ENCODE peak calls at places on chromosomes 16 and 17, in five cellular contexts. O is NCI-H1092 treated with DMSO at 0.1 percent for 48 hours, W is 8988T, Q is Kasumi-1, K is HCEC 1CT. H is an unnamed sample.

GRCh38 chr16:86496262-86496928 is 13.9 kb upstream of the FOXF1 start:
- DNase-seq in O (no peak), W (no peak), Q (no peak), K (no peak), H (no peak)

GRCh38 chr16:70649300-70649699 is 2.9 kb downstream of the IL34 start:
- DNase-seq in O (no peak), W (no peak), Q (no peak), K (no peak), H (no peak)

GRCh38 chr17:34913001-34913400 is 48.3 kb downstream of the CCT6B start:
- DNase-seq in O (no peak), W (no peak), Q (no peak), K (no peak), H (no peak)

GRCh38 chr17:49363251-49363650 is 1.2 kb upstream of the ZNF652 start:
- DNase-seq in O (no peak), W (no peak), Q (no peak), K (no peak), H (no peak)

GRCh38 chr17:72639711-72640110 is 452.8 kb downstream of the SLC39A11 start:
- DNase-seq in O (no peak), W (no peak), Q (no peak), K (no peak), H (no peak)

GRCh38 chr17:3986939-3987335 is 22.7 kb upstream of the ATP2A3 start:
- DNase-seq in O (no peak), W (no peak), Q (no peak), K (no peak), H (no peak)

GRCh38 chr17:823501-823902 is 41.3 kb downstream of the MRM3 start:
- DNase-seq in O (no peak), W (no peak), Q (no peak), K (no peak), H (no peak)

GRCh38 chr17:21034350-21035235 is 8.2 kb downstream of the USP22 start:
- DNase-seq in O (no peak), W (no peak), Q (no peak), K (peak), H (no peak)

GRCh38 chr16:57893559-57894389 is 77.2 kb downstream of the CNGB1 start:
- DNase-seq in O (no peak), W (peak), Q (peak), K (peak), H (peak)

GRCh38 chr17:19753661-19754463 is 5.8 kb upstream of the ALDH3A1 start:
- DNase-seq in O (peak), W (peak), Q (no peak), K (no peak), H (no peak)

GRCh38 chr17:60231234-60231633 is 81.5 kb downstream of the CA4 start:
- DNase-seq in O (peak), W (no peak), Q (peak), K (peak), H (no peak)

GRCh38 chr17:83013779-83014117 is 65.7 kb upstream of the METRNL start:
- DNase-seq in O (no peak), W (no peak), Q (no peak), K (no peak), H (no peak)

GRCh38 chr17:42660692-42661345 is 1.7 kb downstream of the TUBG2 start:
- DNase-seq in O (no peak), W (no peak), Q (no peak), K (peak), H (no peak)

GRCh38 chr17:81859906-81860755 is at the start of gene P4HB:
- DNase-seq in O (no peak), W (no peak), Q (no peak), K (no peak), H (no peak)

GRCh38 chr17:50221500-50222480 is 20.4 kb upstream of the COL1A1 start:
- DNase-seq in O (no peak), W (no peak), Q (peak), K (peak), H (no peak)

GRCh38 chr16:70576431-70577255 is 53.0 kb downstream of the SF3B3 start:
- DNase-seq in O (peak), W (no peak), Q (peak), K (peak), H (peak)

GRCh38 chr16:8848231-8848938 is 20.4 kb downstream of the CARHSP1 start:
- DNase-seq in O (no peak), W (no peak), Q (no peak), K (no peak), H (no peak)

GRCh38 chr17:49861150-49861884 is 13.4 kb upstream of the TAC4 start:
- DNase-seq in O (peak), W (peak), Q (peak), K (peak), H (no peak)

GRCh38 chr17:78641243-78641642 is 64.0 kb upstream of the DNAH17 start:
- DNase-seq in O (no peak), W (no peak), Q (no peak), K (no peak), H (no peak)

GRCh38 chr17:64920419-64921172 is 1.3 kb upstream of the LRRC37A3 start:
- DNase-seq in O (no peak), W (no peak), Q (no peak), K (no peak), H (no peak)

GRCh38 chr17:53193044-53193443 is 629.7 kb upstream of the KIF2B start:
- DNase-seq in O (no peak), W (no peak), Q (no peak), K (no peak), H (no peak)

GRCh38 chr16:75089486-75090202 is 26.9 kb downstream of the LDHD start:
- DNase-seq in O (no peak), W (no peak), Q (no peak), K (no peak), H (no peak)

GRCh38 chr17:58105093-58105492 is 21.9 kb downstream of the DYNLL2 start:
- DNase-seq in O (no peak), W (no peak), Q (no peak), K (no peak), H (no peak)

GRCh38 chr16:2151188-2152091 is 3.0 kb downstream of the RAB26 start:
- DNase-seq in O (no peak), W (no peak), Q (no peak), K (no peak), H (no peak)

H was measured in AG09309.